ENCODE peak calls at places on chromosomes 6 and 20, in nine cellular contexts. H is stimulated activated CD8-positive, alpha-beta memory T cell treated with anti-CD3 and anti-CD28 coated beads, Interleukin-12 subunit alpha, Interleukin-12 subunit beta, amount 100 ng/mL, for 1 hour; C is amniotic stem cell; I is ureter; Z is stimulated activated effector memory CD8-positive, alpha-beta T cell treated with anti-CD3 and anti-CD28 coated beads, Interleukin-12 subunit alpha, Interleukin-12 subunit beta, amount 100 ng/mL, for 72 hours; S is T1000; G is WTC11; U is kidney epithelial cell; F is foreskin keratinocyte. A is an unnamed sample.
A peak's percentile ranks its signal among the peaks of the same experiment; 100 is the strongest.

GRCh38 chr6:52363222-52363867 is 1.4 kb downstream of the PAQR8 start:
- DNase-seq in H (no peak), C (no peak), I (no peak), Z (no peak), S (no peak), G (no peak), U (no peak), F (no peak), A (no peak)

GRCh38 chr6:7261030-7261841 is 51.8 kb downstream of the SSR1 start:
- DNase-seq in H (peak; percentile 4), C (peak; percentile 72), I (peak; percentile 85), Z (peak; percentile 12), S (peak; percentile 82), G (peak; percentile 91), U (peak; percentile 79), F (peak; percentile 73), A (peak; percentile 83)

GRCh38 chr6:157551041-157551832 is 170.2 kb downstream of the ZDHHC14 start:
- DNase-seq in H (no peak), C (no peak), I (no peak), Z (no peak), S (no peak), G (no peak), U (no peak), F (no peak), A (peak; percentile 34)

GRCh38 chr6:87731818-87732661 is 30.0 kb upstream of the AKIRIN2 start:
- DNase-seq in H (no peak), C (peak; percentile 61), I (peak; percentile 89), Z (no peak), S (peak; percentile 47), G (no peak), U (peak; percentile 77), F (peak; percentile 98), A (peak; percentile 83)

GRCh38 chr6:156901309-156902019 is 124.3 kb downstream of the ARID1B start:
- DNase-seq in H (no peak), C (no peak), I (no peak), Z (no peak), S (no peak), G (no peak), U (no peak), F (no peak), A (no peak)

GRCh38 chr6:13872681-13873080 is 52.1 kb upstream of the RNF182 start:
- DNase-seq in H (no peak), C (no peak), I (no peak), Z (no peak), S (no peak), G (no peak), U (no peak), F (no peak), A (no peak)

GRCh38 chr20:40488401-40488800 is 200.6 kb downstream of the MAFB start:
- DNase-seq in H (no peak), C (no peak), I (no peak), Z (no peak), S (no peak), G (no peak), U (no peak), F (no peak), A (no peak)

GRCh38 chr20:62583424-62583920 is 58.8 kb upstream of the SLCO4A1 start:
- DNase-seq in H (no peak), C (no peak), I (no peak), Z (no peak), S (no peak), G (no peak), U (no peak), F (no peak), A (no peak)

GRCh38 chr20:42191140-42191860 is 573.1 kb upstream of the CHD6 start:
- DNase-seq in H (no peak), C (no peak), I (no peak), Z (no peak), S (no peak), G (peak; percentile 23), U (no peak), F (no peak), A (peak; percentile 38)

GRCh38 chr6:30493643-30494250 is 4.4 kb downstream of the HLA-E start:
- DNase-seq in H (no peak), C (no peak), I (no peak), Z (no peak), S (no peak), G (peak; percentile 79), U (no peak), F (no peak), A (no peak)

GRCh38 chr20:14556206-14556605 is 218.8 kb upstream of the FLRT3 start:
- DNase-seq in H (no peak), C (no peak), I (no peak), Z (no peak), S (no peak), G (no peak), U (no peak), F (no peak), A (no peak)

GRCh38 chr6:46926481-46926880 is 4.7 kb upstream of the ADGRF5 start:
- DNase-seq in H (no peak), C (no peak), I (no peak), Z (no peak), S (no peak), G (no peak), U (no peak), F (no peak), A (peak; percentile 40)

GRCh38 chr20:51023617-51024155 is 779 bp upstream of the KCNG1 start:
- DNase-seq in H (no peak), C (no peak), I (no peak), Z (no peak), S (no peak), G (peak; percentile 34), U (no peak), F (no peak), A (no peak)

GRCh38 chr6:54198134-54198533 is 86.9 kb downstream of the MLIP start:
- DNase-seq in H (no peak), C (no peak), I (no peak), Z (no peak), S (no peak), G (no peak), U (no peak), F (no peak), A (no peak)

GRCh38 chr20:33677991-33678431 is 3.8 kb upstream of the NECAB3 start:
- DNase-seq in H (no peak), C (no peak), I (no peak), Z (no peak), S (no peak), G (no peak), U (no peak), F (no peak), A (no peak)

GRCh38 chr6:157669747-157670216 is 153.3 kb upstream of the SNX9 start:
- DNase-seq in H (no peak), C (peak; percentile 31), I (peak; percentile 86), Z (no peak), S (no peak), G (peak; percentile 69), U (no peak), F (no peak), A (peak; percentile 53)

GRCh38 chr20:49446808-49447207 is 35.7 kb downstream of the KCNB1 start:
- DNase-seq in H (no peak), C (no peak), I (peak; percentile 85), Z (no peak), S (no peak), G (peak; percentile 74), U (no peak), F (no peak), A (no peak)

GRCh38 chr20:24241466-24241865 is 228.0 kb upstream of the SYNDIG1 start:
- DNase-seq in H (no peak), C (no peak), I (no peak), Z (no peak), S (no peak), G (no peak), U (no peak), F (no peak), A (no peak)

GRCh38 chr6:34560366-34561226 is 4.5 kb upstream of the SPDEF start:
- DNase-seq in H (no peak), C (no peak), I (no peak), Z (no peak), S (no peak), G (peak; percentile 39), U (no peak), F (no peak), A (peak; percentile 49)

GRCh38 chr6:90689172-90689571 is 102.3 kb upstream of the MAP3K7 start:
- DNase-seq in H (no peak), C (no peak), I (no peak), Z (no peak), S (no peak), G (no peak), U (no peak), F (no peak), A (no peak)

GRCh38 chr20:24995741-24996448 is 3.3 kb upstream of the APMAP start:
- DNase-seq in H (no peak), C (no peak), I (peak; percentile 32), Z (no peak), S (no peak), G (no peak), U (no peak), F (no peak), A (no peak)

GRCh38 chr20:64189530-64189966 is 25.3 kb downstream of the MYT1 start:
- DNase-seq in H (no peak), C (no peak), I (no peak), Z (no peak), S (no peak), G (no peak), U (no peak), F (no peak), A (peak; percentile 53)

GRCh38 chr6:23591761-23592160 is 534.3 kb upstream of the NRSN1 start:
- DNase-seq in H (no peak), C (no peak), I (no peak), Z (no peak), S (no peak), G (peak; percentile 33), U (no peak), F (no peak), A (no peak)

GRCh38 chr6:143293526-143293925 is 157.0 kb downstream of the ADAT2 start:
- DNase-seq in H (no peak), C (no peak), I (no peak), Z (no peak), S (no peak), G (no peak), U (no peak), F (no peak), A (no peak)

GRCh38 chr6:106525111-106525884 is 104.0 kb downstream of the RTN4IP1 start:
- DNase-seq in H (no peak), C (no peak), I (no peak), Z (no peak), S (no peak), G (no peak), U (no peak), F (no peak), A (no peak)

GRCh38 chr6:17396256-17396655 is 2.9 kb downstream of the CAP2 start:
- DNase-seq in H (no peak), C (no peak), I (no peak), Z (no peak), S (no peak), G (no peak), U (no peak), F (no peak), A (no peak)

GRCh38 chr20:47315339-47315662 is 41.2 kb downstream of the ZMYND8 start:
- DNase-seq in H (no peak), C (no peak), I (no peak), Z (no peak), S (no peak), G (no peak), U (no peak), F (no peak), A (no peak)

GRCh38 chr6:56953597-56954388 is 1.1 kb upstream of the BEND6 start:
- DNase-seq in H (no peak), C (no peak), I (no peak), Z (no peak), S (no peak), G (no peak), U (no peak), F (peak; percentile 32), A (no peak)

GRCh38 chr6:4780360-4780812 is 4.2 kb downstream of the CDYL start:
- DNase-seq in H (no peak), C (no peak), I (no peak), Z (no peak), S (no peak), G (no peak), U (no peak), F (no peak), A (peak; percentile 5)

GRCh38 chr6:35318845-35319220 is 21.2 kb downstream of the DEF6 start:
- DNase-seq in H (no peak), C (no peak), I (no peak), Z (no peak), S (no peak), G (no peak), U (no peak), F (no peak), A (no peak)

GRCh38 chr6:81792826-81793225 is 40.3 kb upstream of the TENT5A start:
- DNase-seq in H (no peak), C (no peak), I (no peak), Z (no peak), S (no peak), G (no peak), U (no peak), F (no peak), A (no peak)

A was measured in Calu3.